ENCODE peak calls at places on chromosomes 3 and 15, in seven cellular contexts. T is neuronal stem cell, E is mesenchymal stem cell, Y is IMR-90, P is mesendoderm, D is trophoblast cell, V is H1. C is an unnamed sample.

GRCh38 chr15:56824174-56824573 is 90.9 kb upstream of the ZNF280D start:
- DNase-seq in T (no peak), E (no peak), Y (no peak), P (no peak), D (no peak), V (no peak), C (no peak)

GRCh38 chr15:72796515-72797337 is 13.2 kb upstream of the ADPGK start:
- DNase-seq in T (peak), E (peak), Y (peak), P (peak), D (peak), V (no peak), C (peak)

GRCh38 chr3:25259871-25260270 is 168.2 kb upstream of the RARB start:
- DNase-seq in T (peak), E (no peak), Y (no peak), P (no peak), D (no peak), V (no peak), C (no peak)

GRCh38 chr15:78012643-78013077 is 64.9 kb downstream of the TBC1D2B start:
- DNase-seq in T (no peak), E (no peak), Y (no peak), P (no peak), D (no peak), V (no peak), C (no peak)

GRCh38 chr3:107599755-107600122 is 77.0 kb downstream of the BBX start:
- DNase-seq in T (no peak), E (no peak), Y (no peak), P (no peak), D (no peak), V (no peak), C (no peak)

GRCh38 chr15:95556866-95557225 is 773.7 kb upstream of the NR2F2 start:
- DNase-seq in T (no peak), E (peak), Y (no peak), P (peak), D (no peak), V (no peak), C (no peak)

GRCh38 chr15:100928632-100929280 is 9.6 kb downstream of the LRRK1 start:
- DNase-seq in T (no peak), E (no peak), Y (no peak), P (no peak), D (peak), V (no peak), C (no peak)

GRCh38 chr3:49616491-49616941 is 57.6 kb upstream of the APEH start:
- DNase-seq in T (no peak), E (no peak), Y (peak), P (no peak), D (no peak), V (no peak), C (peak)

GRCh38 chr3:194313642-194314430 is 37.3 kb downstream of the CPN2 start:
- DNase-seq in T (no peak), E (peak), Y (no peak), P (peak), D (no peak), V (no peak), C (no peak)

GRCh38 chr3:43699864-43700263 is 9.1 kb downstream of the ABHD5 start:
- DNase-seq in T (no peak), E (no peak), Y (peak), P (peak), D (no peak), V (no peak), C (no peak)

GRCh38 chr15:101286471-101287114 is 8.5 kb downstream of the SNRPA1 start:
- DNase-seq in T (no peak), E (peak), Y (no peak), P (no peak), D (no peak), V (no peak), C (no peak)

GRCh38 chr3:196055683-196056270 is 26.1 kb downstream of the TFRC start:
- DNase-seq in T (no peak), E (peak), Y (no peak), P (peak), D (peak), V (no peak), C (no peak)

GRCh38 chr15:57477736-57478522 is 101.6 kb downstream of the CGNL1 start:
- DNase-seq in T (no peak), E (no peak), Y (no peak), P (peak), D (no peak), V (no peak), C (peak)

GRCh38 chr3:53109190-53109589 is 21.0 kb downstream of the RFT1 start:
- DNase-seq in T (no peak), E (peak), Y (peak), P (no peak), D (peak), V (no peak), C (no peak)

GRCh38 chr15:56653082-56653481 is 80.2 kb downstream of the ZNF280D start:
- DNase-seq in T (no peak), E (no peak), Y (no peak), P (no peak), D (no peak), V (no peak), C (no peak)

GRCh38 chr15:78075490-78076230 is 1.9 kb downstream of the TBC1D2B start:
- DNase-seq in T (peak), E (peak), Y (peak), P (peak), D (peak), V (peak), C (peak)

GRCh38 chr3:170046269-170047132 is 8.7 kb downstream of the GPR160 start:
- DNase-seq in T (no peak), E (no peak), Y (no peak), P (no peak), D (no peak), V (no peak), C (no peak)

GRCh38 chr3:171417813-171418212 is 42.4 kb downstream of the TNIK start:
- DNase-seq in T (no peak), E (peak), Y (peak), P (no peak), D (no peak), V (no peak), C (no peak)

GRCh38 chr15:99361541-99362185 is 110.4 kb downstream of the LRRC28 start:
- DNase-seq in T (no peak), E (no peak), Y (peak), P (peak), D (no peak), V (no peak), C (no peak)

GRCh38 chr3:61778095-61778494 is 216.7 kb downstream of the PTPRG start:
- DNase-seq in T (no peak), E (no peak), Y (no peak), P (peak), D (no peak), V (no peak), C (no peak)

GRCh38 chr3:160180581-160181216 is 44.5 kb upstream of the C3orf80 start:
- DNase-seq in T (no peak), E (peak), Y (no peak), P (peak), D (no peak), V (no peak), C (no peak)

GRCh38 chr15:73813071-73813470 is 59.9 kb upstream of the INSYN1 start:
- DNase-seq in T (no peak), E (no peak), Y (no peak), P (no peak), D (no peak), V (no peak), C (no peak)
- H3K4ac ChIP-seq in T (no peak), E (no peak), Y (no peak), P (no peak), D (no peak), V (no peak), C (no peak)

DNA sequence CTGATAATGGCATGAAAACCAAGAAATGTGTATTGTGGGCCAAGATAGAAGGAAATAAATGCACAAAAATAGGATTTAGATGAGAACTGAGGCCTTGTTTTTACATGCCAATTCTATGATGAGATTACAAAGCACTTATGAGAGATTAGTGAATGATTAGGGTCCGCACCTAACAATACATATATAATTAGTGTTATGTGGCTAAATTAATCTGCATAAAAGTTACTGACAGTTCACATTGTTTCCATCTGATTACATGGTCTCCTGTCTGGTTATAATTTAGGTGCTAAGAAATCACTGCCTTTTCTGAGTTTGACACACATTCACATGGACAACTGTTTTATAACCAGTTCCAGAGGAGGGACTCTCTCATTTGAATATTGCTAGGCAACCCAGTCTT is 117.1 kb upstream of the ARL6 start:
- DNase-seq in T (no peak), E (no peak), Y (no peak), P (no peak), D (no peak), V (no peak), C (no peak)
- H3K4ac ChIP-seq in T (no peak), E (no peak), Y (no peak), P (no peak), D (no peak), V (no peak), C (no peak)

GRCh38 chr3:32000877-32001276 is 19.3 kb downstream of the ZNF860 start:
- DNase-seq in T (no peak), E (no peak), Y (no peak), P (no peak), D (no peak), V (no peak), C (no peak)

GRCh38 chr3:32002536-32003368 is 21.2 kb downstream of the ZNF860 start:
- DNase-seq in T (no peak), E (no peak), Y (no peak), P (peak), D (no peak), V (no peak), C (no peak)

GRCh38 chr3:32003380-32003779 is 21.8 kb downstream of the ZNF860 start:
- DNase-seq in T (no peak), E (no peak), Y (no peak), P (no peak), D (no peak), V (no peak), C (no peak)

GRCh38 chr3:31997500-31997899 is 15.9 kb downstream of the ZNF860 start:
- DNase-seq in T (no peak), E (no peak), Y (no peak), P (no peak), D (no peak), V (no peak), C (no peak)

GRCh38 chr3:31999902-32000439 is 18.4 kb downstream of the ZNF860 start:
- DNase-seq in T (no peak), E (no peak), Y (no peak), P (no peak), D (no peak), V (no peak), C (no peak)
- H3K4ac ChIP-seq in T (no peak), E (no peak), Y (no peak), P (no peak), D (no peak), V (no peak), C (no peak)

GRCh38 chr3:176523114-176523513 is 674.2 kb downstream of the TBL1XR1 start:
- DNase-seq in T (no peak), E (no peak), Y (no peak), P (peak), D (no peak), V (no peak), C (no peak)
- H3K4ac ChIP-seq in T (no peak), E (no peak), Y (no peak), P (no peak), D (no peak), V (no peak), C (no peak)

GRCh38 chr3:16506884-16507409 is 6.6 kb downstream of the RFTN1 start:
- DNase-seq in T (no peak), E (no peak), Y (no peak), P (no peak), D (no peak), V (no peak), C (no peak)

GRCh38 chr3:16509721-16510619 is 3.5 kb downstream of the RFTN1 start:
- DNase-seq in T (no peak), E (no peak), Y (no peak), P (no peak), D (no peak), V (no peak), C (no peak)

GRCh38 chr3:16508242-16508575 is 5.3 kb downstream of the RFTN1 start:
- DNase-seq in T (no peak), E (no peak), Y (no peak), P (no peak), D (no peak), V (no peak), C (no peak)

GRCh38 chr3:16507540-16508241 is 5.8 kb downstream of the RFTN1 start:
- DNase-seq in T (no peak), E (no peak), Y (no peak), P (no peak), D (no peak), V (no peak), C (no peak)

DNA sequence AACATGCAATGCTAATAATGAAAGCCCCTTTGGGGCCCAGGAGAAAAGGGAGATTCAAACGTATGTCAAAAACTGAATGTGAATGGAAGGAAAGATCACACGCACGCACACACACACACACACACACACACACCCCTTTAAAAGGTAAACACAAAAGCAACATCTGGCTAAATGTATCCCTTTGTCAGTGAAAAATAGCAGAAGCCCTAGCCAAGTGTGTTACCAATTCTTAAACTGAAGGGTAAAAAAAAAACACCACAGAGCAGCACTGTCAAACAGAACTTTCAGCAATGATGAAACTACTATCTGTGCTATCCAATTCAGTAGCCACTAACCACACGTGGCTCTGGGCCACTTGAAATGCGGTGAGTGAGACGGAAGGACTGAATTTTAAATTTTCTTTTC is 4.9 kb downstream of the RFTN1 start:
- DNase-seq in T (no peak), E (peak), Y (no peak), P (no peak), D (no peak), V (no peak), C (no peak)
- H3K4ac ChIP-seq in T (no peak), E (no peak), Y (no peak), P (no peak), D (no peak), V (no peak), C (no peak)

GRCh38 chr15:66404122-66404521 is 17.4 kb downstream of the MAP2K1 start:
- DNase-seq in T (no peak), E (no peak), Y (no peak), P (no peak), D (no peak), V (no peak), C (no peak)
- H3K4ac ChIP-seq in T (no peak), E (no peak), Y (no peak), P (no peak), D (no peak), V (no peak), C (no peak)

DNA sequence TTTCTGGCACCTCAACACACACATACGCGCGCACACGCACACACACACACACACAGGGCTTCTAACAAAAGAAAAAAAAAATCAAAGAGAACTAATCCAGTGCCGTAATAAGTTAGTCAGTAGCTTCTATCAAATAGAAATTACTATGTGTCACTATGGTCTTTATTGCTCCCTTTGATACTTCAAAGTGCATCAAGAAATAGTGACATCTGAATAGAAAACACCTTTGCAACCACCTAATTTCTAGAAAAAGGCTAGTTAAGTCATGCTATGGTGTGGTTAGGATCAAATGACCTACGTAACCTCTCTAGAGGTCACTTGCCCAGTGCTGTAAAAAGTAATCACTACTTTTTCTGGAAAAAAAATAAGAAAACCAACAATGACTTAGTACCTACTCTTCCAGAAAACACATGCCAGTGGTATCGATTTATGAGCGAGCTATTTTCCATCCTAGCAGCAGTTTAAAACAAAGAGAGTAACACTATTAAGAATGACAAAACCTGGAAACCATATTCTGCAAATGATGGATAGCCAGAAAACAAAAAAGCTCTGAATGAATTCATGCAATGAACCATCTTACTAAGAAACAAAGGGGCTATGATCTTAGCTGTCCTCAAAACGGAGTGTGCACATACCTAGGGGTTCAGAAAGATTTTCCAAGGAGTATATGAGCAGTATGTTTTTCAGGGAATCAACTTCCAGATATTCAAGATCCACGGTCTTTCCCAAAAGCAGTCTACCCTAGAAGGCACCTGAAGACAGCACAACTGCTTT is 6.8 kb downstream of the AVEN start:
- DNase-seq in T (no peak), E (no peak), Y (no peak), P (no peak), D (no peak), V (no peak), C (no peak)
- H3K4ac ChIP-seq in T (no peak), E (no peak), Y (no peak), P (no peak), D (no peak), V (no peak), C (no peak)

DNA sequence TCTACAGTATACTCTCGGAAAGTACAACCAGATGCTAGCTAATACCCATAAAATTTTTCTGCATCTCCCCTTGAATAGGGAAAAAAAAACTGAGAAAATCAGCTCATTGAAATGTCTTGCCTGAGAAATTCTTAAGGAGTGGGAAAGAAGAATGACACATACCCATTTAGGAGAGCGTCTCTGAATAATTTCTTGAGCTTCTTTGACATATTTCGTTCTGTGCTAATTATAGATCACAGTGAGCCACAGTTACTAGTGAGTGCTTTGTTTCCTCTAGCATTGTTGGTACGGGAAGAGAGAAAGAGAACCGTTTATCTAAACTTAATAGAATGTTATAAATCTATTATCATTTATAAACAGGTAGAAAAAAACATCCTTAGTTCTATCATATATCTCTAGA is 588.4 kb downstream of the UNC13C start:
- DNase-seq in T (no peak), E (no peak), Y (no peak), P (no peak), D (no peak), V (no peak), C (no peak)
- H3K4ac ChIP-seq in T (no peak), E (no peak), Y (no peak), P (no peak), D (no peak), V (no peak), C (no peak)

C was measured in H9.